ENCODE peak calls at places on chromosomes 1 and 21, in nine cellular contexts. One of them, this sample, is unnamed.

GRCh38 chr1:41394405-41394804 is 33.2 kb downstream of the FOXO6 start:
- DNase-seq in brain microvascular endothelial cell: no peak
- DNase-seq in epithelial cell of proximal tubule: no peak
- DNase-seq in thoracic aorta: no peak
- DNase-seq in colonic mucosa: no peak
- DNase-seq in BJ: no peak
- DNase-seq in sigmoid colon: no peak
- DNase-seq in H1: no peak
- DNase-seq in kidney: no peak
- DNase-seq in this sample: no peak

GRCh38 chr21:46005481-46005881 is 23.9 kb downstream of the COL6A1 start:
- DNase-seq in H1: peak; percentile 41
- DNase-seq in sigmoid colon: peak; percentile 67
- DNase-seq in kidney: no peak
- DNase-seq in epithelial cell of proximal tubule: no peak
- DNase-seq in BJ: no peak
- DNase-seq in colonic mucosa: peak; percentile 11
- DNase-seq in brain microvascular endothelial cell: no peak
- DNase-seq in thoracic aorta: no peak
- DNase-seq in this sample: no peak

GRCh38 chr1:24266398-24266941 is 52.7 kb upstream of the GRHL3 start:
- DNase-seq in sigmoid colon: no peak
- DNase-seq in BJ: peak; percentile 89
- DNase-seq in kidney: no peak
- DNase-seq in H1: no peak
- DNase-seq in colonic mucosa: no peak
- DNase-seq in epithelial cell of proximal tubule: peak; percentile 93
- DNase-seq in thoracic aorta: no peak
- DNase-seq in brain microvascular endothelial cell: peak; percentile 77
- DNase-seq in this sample: peak; percentile 81

GRCh38 chr1:153466908-153467307 is 6.5 kb upstream of the S100A7 start:
- DNase-seq in epithelial cell of proximal tubule: no peak
- DNase-seq in BJ: no peak
- DNase-seq in kidney: no peak
- DNase-seq in sigmoid colon: no peak
- DNase-seq in brain microvascular endothelial cell: no peak
- DNase-seq in thoracic aorta: no peak
- DNase-seq in colonic mucosa: no peak
- DNase-seq in H1: no peak
- DNase-seq in this sample: no peak

GRCh38 chr1:244603498-244603897 is 49.4 kb upstream of the DESI2 start:
- DNase-seq in sigmoid colon: no peak
- DNase-seq in thoracic aorta: no peak
- DNase-seq in kidney: no peak
- DNase-seq in brain microvascular endothelial cell: peak; percentile 12
- DNase-seq in BJ: no peak
- DNase-seq in H1: no peak
- DNase-seq in epithelial cell of proximal tubule: no peak
- DNase-seq in colonic mucosa: no peak
- DNase-seq in this sample: peak; percentile 8

GRCh38 chr1:58397187-58397820 is 149.2 kb downstream of the OMA1 start:
- DNase-seq in colonic mucosa: no peak
- DNase-seq in sigmoid colon: no peak
- DNase-seq in epithelial cell of proximal tubule: peak; percentile 12
- DNase-seq in BJ: peak; percentile 51
- DNase-seq in kidney: no peak
- DNase-seq in H1: no peak
- DNase-seq in brain microvascular endothelial cell: peak; percentile 75
- DNase-seq in thoracic aorta: no peak
- DNase-seq in this sample: no peak

GRCh38 chr1:89089962-89090361 is 25.0 kb upstream of the GBP1 start:
- DNase-seq in sigmoid colon: no peak
- DNase-seq in epithelial cell of proximal tubule: no peak
- DNase-seq in brain microvascular endothelial cell: no peak
- DNase-seq in thoracic aorta: no peak
- DNase-seq in colonic mucosa: no peak
- DNase-seq in H1: no peak
- DNase-seq in BJ: no peak
- DNase-seq in kidney: no peak
- DNase-seq in this sample: no peak

GRCh38 chr1:59077739-59078503 is 219.0 kb upstream of the FGGY start:
- DNase-seq in brain microvascular endothelial cell: no peak
- DNase-seq in H1: peak; percentile 60
- DNase-seq in BJ: no peak
- DNase-seq in kidney: no peak
- DNase-seq in colonic mucosa: no peak
- DNase-seq in thoracic aorta: no peak
- DNase-seq in epithelial cell of proximal tubule: no peak
- DNase-seq in sigmoid colon: no peak
- DNase-seq in this sample: no peak

GRCh38 chr1:218674280-218674773 is 329.2 kb downstream of the TGFB2 start:
- DNase-seq in sigmoid colon: no peak
- DNase-seq in epithelial cell of proximal tubule: no peak
- DNase-seq in thoracic aorta: no peak
- DNase-seq in BJ: peak; percentile 43
- DNase-seq in brain microvascular endothelial cell: peak; percentile 97
- DNase-seq in kidney: peak; percentile 60
- DNase-seq in H1: peak; percentile 59
- DNase-seq in colonic mucosa: no peak
- DNase-seq in this sample: no peak

GRCh38 chr1:7454052-7454815 is 316.9 kb upstream of the VAMP3 start:
- DNase-seq in thoracic aorta: no peak
- DNase-seq in kidney: no peak
- DNase-seq in sigmoid colon: no peak
- DNase-seq in epithelial cell of proximal tubule: no peak
- DNase-seq in brain microvascular endothelial cell: no peak
- DNase-seq in BJ: no peak
- DNase-seq in colonic mucosa: peak; percentile 28
- DNase-seq in H1: no peak
- DNase-seq in this sample: no peak

GRCh38 chr1:202561726-202562442 is 148.4 kb downstream of the SYT2 start:
- DNase-seq in colonic mucosa: no peak
- DNase-seq in kidney: no peak
- DNase-seq in H1: no peak
- DNase-seq in brain microvascular endothelial cell: no peak
- DNase-seq in sigmoid colon: no peak
- DNase-seq in BJ: no peak
- DNase-seq in epithelial cell of proximal tubule: no peak
- DNase-seq in thoracic aorta: no peak
- DNase-seq in this sample: no peak

GRCh38 chr1:10730985-10731384 is 65.5 kb downstream of the CASZ1 start:
- DNase-seq in epithelial cell of proximal tubule: peak; percentile 53
- DNase-seq in brain microvascular endothelial cell: peak; percentile 67
- DNase-seq in sigmoid colon: no peak
- DNase-seq in kidney: no peak
- DNase-seq in BJ: peak; percentile 47
- DNase-seq in colonic mucosa: no peak
- DNase-seq in H1: no peak
- DNase-seq in thoracic aorta: no peak
- DNase-seq in this sample: peak; percentile 70

GRCh38 chr1:233025156-233025555 is 74.7 kb downstream of the NTPCR start:
- DNase-seq in BJ: no peak
- DNase-seq in kidney: no peak
- DNase-seq in brain microvascular endothelial cell: peak; percentile 29
- DNase-seq in H1: peak; percentile 60
- DNase-seq in sigmoid colon: no peak
- DNase-seq in colonic mucosa: peak; percentile 77
- DNase-seq in epithelial cell of proximal tubule: no peak
- DNase-seq in thoracic aorta: no peak
- DNase-seq in this sample: no peak

GRCh38 chr1:39816431-39817090 is 27.9 kb upstream of the BMP8B start:
- DNase-seq in BJ: peak; percentile 65
- DNase-seq in H1: peak; percentile 92
- DNase-seq in colonic mucosa: peak; percentile 82
- DNase-seq in brain microvascular endothelial cell: peak; percentile 73
- DNase-seq in epithelial cell of proximal tubule: no peak
- DNase-seq in thoracic aorta: peak; percentile 37
- DNase-seq in kidney: peak; percentile 83
- DNase-seq in sigmoid colon: peak; percentile 77
- DNase-seq in this sample: peak; percentile 37

GRCh38 chr1:25958475-25958874 is 39.4 kb downstream of the PAFAH2 start:
- DNase-seq in BJ: peak; percentile 72
- DNase-seq in kidney: no peak
- DNase-seq in colonic mucosa: no peak
- DNase-seq in thoracic aorta: no peak
- DNase-seq in epithelial cell of proximal tubule: no peak
- DNase-seq in sigmoid colon: no peak
- DNase-seq in H1: no peak
- DNase-seq in brain microvascular endothelial cell: peak; percentile 91
- DNase-seq in this sample: peak; percentile 31

GRCh38 chr1:50332941-50333594 is 90.2 kb downstream of the DMRTA2 start:
- DNase-seq in thoracic aorta: no peak
- DNase-seq in brain microvascular endothelial cell: peak; percentile 6
- DNase-seq in BJ: no peak
- DNase-seq in colonic mucosa: peak; percentile 60
- DNase-seq in kidney: peak; percentile 81
- DNase-seq in epithelial cell of proximal tubule: no peak
- DNase-seq in sigmoid colon: no peak
- DNase-seq in H1: peak; percentile 91
- DNase-seq in this sample: no peak

GRCh38 chr1:224173523-224173922 is 9.5 kb upstream of the DEGS1 start:
- DNase-seq in H1: no peak
- DNase-seq in thoracic aorta: no peak
- DNase-seq in colonic mucosa: no peak
- DNase-seq in epithelial cell of proximal tubule: no peak
- DNase-seq in kidney: no peak
- DNase-seq in BJ: no peak
- DNase-seq in brain microvascular endothelial cell: no peak
- DNase-seq in sigmoid colon: no peak
- DNase-seq in this sample: no peak

GRCh38 chr1:22326931-22327330 is 124.7 kb upstream of the ZBTB40 start:
- DNase-seq in kidney: peak; percentile 39
- DNase-seq in brain microvascular endothelial cell: no peak
- DNase-seq in thoracic aorta: no peak
- DNase-seq in sigmoid colon: peak; percentile 48
- DNase-seq in colonic mucosa: no peak
- DNase-seq in H1: peak; percentile 31
- DNase-seq in epithelial cell of proximal tubule: no peak
- DNase-seq in BJ: no peak
- DNase-seq in this sample: no peak

GRCh38 chr1:177847843-177848242 is 122.0 kb downstream of the SEC16B start:
- DNase-seq in brain microvascular endothelial cell: peak; percentile 13
- DNase-seq in kidney: no peak
- DNase-seq in sigmoid colon: no peak
- DNase-seq in thoracic aorta: no peak
- DNase-seq in H1: no peak
- DNase-seq in epithelial cell of proximal tubule: peak; percentile 86
- DNase-seq in BJ: no peak
- DNase-seq in colonic mucosa: no peak
- DNase-seq in this sample: peak; percentile 42

GRCh38 chr1:31765041-31765467 is 914 bp upstream of the ADGRB2 start:
- DNase-seq in colonic mucosa: no peak
- DNase-seq in kidney: no peak
- DNase-seq in sigmoid colon: no peak
- DNase-seq in H1: no peak
- DNase-seq in brain microvascular endothelial cell: no peak
- DNase-seq in epithelial cell of proximal tubule: no peak
- DNase-seq in thoracic aorta: no peak
- DNase-seq in BJ: no peak
- DNase-seq in this sample: no peak
- TF ChIP-seq CTCF in colonic mucosa: no peak
- TF ChIP-seq CTCF in kidney: no peak
- TF ChIP-seq CTCF in sigmoid colon: no peak
- TF ChIP-seq CTCF in H1: no peak
- TF ChIP-seq CTCF in brain microvascular endothelial cell: peak; percentile 70
- TF ChIP-seq CTCF in epithelial cell of proximal tubule: peak; percentile 58
- TF ChIP-seq CTCF in thoracic aorta: no peak
- TF ChIP-seq CTCF in BJ: peak; percentile 42
- TF ChIP-seq CTCF in this sample: peak; percentile 35

DNA sequence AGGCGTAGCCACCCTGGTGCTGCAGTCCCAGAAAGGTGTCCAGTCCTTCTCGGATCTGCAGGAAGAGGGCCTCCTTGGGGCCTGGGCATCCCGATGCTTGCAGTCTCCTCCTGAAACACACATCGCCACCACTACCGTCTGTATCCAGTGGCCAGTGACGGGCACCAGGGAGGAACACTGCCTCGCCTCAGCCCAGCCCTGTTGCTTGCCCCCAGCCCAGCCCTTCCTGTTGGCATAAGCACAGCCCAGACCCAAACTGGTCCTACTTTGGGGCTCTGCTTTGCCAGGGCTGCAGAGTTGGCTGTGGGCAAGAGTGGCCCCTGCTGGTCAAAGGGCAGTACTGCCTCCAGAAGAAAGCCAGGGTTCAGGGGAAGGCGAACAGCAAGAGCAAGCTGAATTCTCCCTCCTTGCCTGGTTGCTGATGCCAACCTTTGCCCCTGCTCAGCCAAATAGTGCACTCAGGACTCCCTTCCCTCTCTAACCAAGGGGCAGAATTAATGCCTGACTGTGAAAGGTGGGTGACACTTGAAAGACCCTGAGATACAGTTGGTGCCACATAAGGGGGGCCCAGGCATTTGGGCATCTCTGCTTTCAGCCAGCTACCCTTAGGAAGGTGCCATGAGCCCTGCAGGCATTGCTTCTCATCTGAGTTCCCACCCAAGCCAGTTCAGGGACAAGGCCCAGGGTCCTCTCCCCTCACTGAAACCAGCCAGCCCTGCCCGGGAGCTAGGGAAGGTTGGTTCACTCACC is 11.1 kb upstream of the ARHGEF2 start:
- DNase-seq in thoracic aorta: no peak
- DNase-seq in sigmoid colon: peak; percentile 90
- DNase-seq in colonic mucosa: peak; percentile 72
- DNase-seq in H1: peak; percentile 91
- DNase-seq in epithelial cell of proximal tubule: no peak
- DNase-seq in BJ: no peak
- DNase-seq in brain microvascular endothelial cell: peak; percentile 56
- DNase-seq in kidney: peak; percentile 89
- DNase-seq in this sample: no peak
- H3K4me3 ChIP-seq in thoracic aorta: peak overlapping the region; percentile 77
- H3K4me3 ChIP-seq in sigmoid colon: peak overlapping the region; percentile 46
- H3K4me3 ChIP-seq in colonic mucosa: peak overlapping the region; percentile 17
- H3K4me3 ChIP-seq in H1: no peak overlapping the region
- H3K4me3 ChIP-seq in epithelial cell of proximal tubule: no peak overlapping the region
- H3K4me3 ChIP-seq in BJ: peak overlapping the region; percentile 4
- H3K4me3 ChIP-seq in brain microvascular endothelial cell: no peak overlapping the region
- H3K4me3 ChIP-seq in kidney: peak overlapping the region; percentile 58
- H3K4me3 ChIP-seq in this sample: peak overlapping the region; percentile 35

GRCh38 chr21:14215971-14216621 is at the start of gene RBM11:
- DNase-seq in BJ: no peak
- DNase-seq in colonic mucosa: peak; percentile 78
- DNase-seq in sigmoid colon: peak; percentile 79
- DNase-seq in brain microvascular endothelial cell: peak; percentile 30
- DNase-seq in thoracic aorta: no peak
- DNase-seq in kidney: peak; percentile 85
- DNase-seq in epithelial cell of proximal tubule: no peak
- DNase-seq in H1: peak; percentile 93
- DNase-seq in this sample: no peak
- TF ChIP-seq CTCF in BJ: no peak
- TF ChIP-seq CTCF in colonic mucosa: no peak
- TF ChIP-seq CTCF in sigmoid colon: no peak
- TF ChIP-seq CTCF in brain microvascular endothelial cell: no peak
- TF ChIP-seq CTCF in thoracic aorta: no peak
- TF ChIP-seq CTCF in kidney: no peak
- TF ChIP-seq CTCF in epithelial cell of proximal tubule: no peak
- TF ChIP-seq CTCF in H1: no peak
- TF ChIP-seq CTCF in this sample: no peak

GRCh38 chr1:201501812-201502510 is 5.0 kb downstream of the CSRP1 start:
- DNase-seq in colonic mucosa: no peak
- DNase-seq in epithelial cell of proximal tubule: no peak
- DNase-seq in BJ: no peak
- DNase-seq in thoracic aorta: no peak
- DNase-seq in sigmoid colon: peak; percentile 84
- DNase-seq in brain microvascular endothelial cell: no peak
- DNase-seq in H1: no peak
- DNase-seq in kidney: no peak
- DNase-seq in this sample: no peak
- H3K4me3 ChIP-seq in colonic mucosa: no peak overlapping the region
- H3K4me3 ChIP-seq in epithelial cell of proximal tubule: no peak overlapping the region
- H3K4me3 ChIP-seq in BJ: no peak overlapping the region
- H3K4me3 ChIP-seq in thoracic aorta: peak overlapping the region; percentile 94
- H3K4me3 ChIP-seq in sigmoid colon: peak overlapping the region; percentile 71
- H3K4me3 ChIP-seq in brain microvascular endothelial cell: no peak overlapping the region
- H3K4me3 ChIP-seq in H1: no peak overlapping the region
- H3K4me3 ChIP-seq in kidney: peak overlapping the region; percentile 7
- H3K4me3 ChIP-seq in this sample: no peak overlapping the region